ENCODE peak calls at places on chromosomes 11 and 22, in six cellular contexts. C is SK-N-SH, D is IMR-90, W is K562, X is GM12878, V is HepG2. M is an unnamed sample.

GRCh38 chr11:47220401-47220821 is 5.6 kb downstream of the DDB2 start:
- DNase-seq in D (peak; percentile 82), V (peak; percentile 25), X (no peak), W (no peak), C (no peak), M (no peak)

GRCh38 chr11:125976156-125976555 is 30.3 kb downstream of the VSIG10L2 start:
- DNase-seq in C (no peak), W (no peak), X (no peak), D (no peak), V (no peak), M (no peak)

GRCh38 chr11:103548838-103549237 is 439.6 kb downstream of the DYNC2H1 start:
- DNase-seq in V (no peak), D (no peak), X (no peak), C (no peak), W (no peak), M (no peak)

GRCh38 chr22:44493206-44493605 is 4.8 kb downstream of the RTL6 start:
- DNase-seq in V (no peak), W (no peak), D (no peak), C (no peak), X (no peak), M (no peak)

GRCh38 chr11:22732588-22732987 is 66.2 kb downstream of the GAS2 start:
- DNase-seq in X (no peak), C (no peak), V (no peak), W (no peak), D (no peak), M (no peak)

GRCh38 chr11:100557830-100558611 is 129.1 kb upstream of the ARHGAP42 start:
- DNase-seq in V (no peak), W (no peak), D (peak; percentile 63), C (no peak), X (no peak), M (no peak)

GRCh38 chr11:57637626-57638004 is 12.1 kb downstream of the YPEL4 start:
- DNase-seq in X (no peak), W (no peak), V (no peak), D (no peak), C (peak; percentile 62), M (no peak)

GRCh38 chr11:5577101-5577500 is 3.6 kb upstream of the OR52B6 start:
- DNase-seq in X (no peak), W (no peak), D (no peak), C (no peak), V (no peak), M (no peak)

GRCh38 chr11:76803811-76804600 is 20.9 kb downstream of the TSKU start:
- DNase-seq in D (peak; percentile 46), C (no peak), V (no peak), X (no peak), W (no peak), M (peak; percentile 5)

GRCh38 chr11:34251640-34251980 is 106.2 kb downstream of the ABTB2 start:
- DNase-seq in X (no peak), W (no peak), V (no peak), C (no peak), D (peak; percentile 42), M (no peak)

GRCh38 chr11:8512547-8512946 is 81.5 kb downstream of the STK33 start:
- DNase-seq in C (no peak), V (no peak), W (no peak), D (no peak), X (no peak), M (peak; percentile 10)

GRCh38 chr22:37427128-37427710 is at the start of gene ELFN2:
- DNase-seq in X (no peak), C (peak; percentile 81), V (no peak), D (peak; percentile 10), W (no peak), M (no peak)

GRCh38 chr22:47298017-47298820 is 535.8 kb downstream of the TBC1D22A start:
- DNase-seq in W (no peak), C (peak; percentile 5), D (no peak), X (no peak), V (no peak), M (no peak)

GRCh38 chr11:43486141-43486540 is 127.4 kb downstream of the TTC17 start:
- DNase-seq in D (peak; percentile 43), V (no peak), C (no peak), W (no peak), X (no peak), M (no peak)

GRCh38 chr11:35163707-35164496 is 24.9 kb downstream of the CD44 start:
- DNase-seq in W (no peak), C (no peak), X (no peak), D (peak; percentile 31), V (no peak), M (no peak)

GRCh38 chr11:57668467-57668890 is 565 bp downstream of the ZDHHC5 start:
- DNase-seq in C (no peak), X (no peak), W (peak; percentile 46), D (no peak), V (no peak), M (no peak)

GRCh38 chr22:17199131-17199731 is 20.0 kb downstream of the ADA2 start:
- DNase-seq in W (no peak), V (no peak), C (peak; percentile 77), X (no peak), D (peak; percentile 16), M (no peak)

GRCh38 chr11:64246874-64247728 is at the start of gene PPP1R14B:
- DNase-seq in V (peak; percentile 80), X (no peak), D (peak; percentile 80), W (peak; percentile 90), C (peak; percentile 95), M (peak; percentile 84)

GRCh38 chr11:64758330-64759079 is 1.3 kb downstream of the PYGM start:
- DNase-seq in W (peak; percentile 8), D (no peak), C (peak; percentile 30), X (no peak), V (no peak), M (no peak)

GRCh38 chr11:129230006-129230405 is 37.9 kb upstream of the ARHGAP32 start:
- DNase-seq in W (no peak), C (no peak), D (peak; percentile 12), X (no peak), V (no peak), M (no peak)

GRCh38 chr22:38205261-38206128 is 3.7 kb downstream of the MAFF start:
- DNase-seq in W (no peak), X (no peak), V (no peak), D (peak; percentile 79), C (no peak), M (no peak)

GRCh38 chr11:126061707-126062678 is 673 bp downstream of the CDON start:
- DNase-seq in C (peak; percentile 56), D (peak; percentile 5), V (peak; percentile 66), X (no peak), W (no peak), M (peak; percentile 74)

GRCh38 chr11:58575377-58576020 is at the start of gene LPXN:
- DNase-seq in X (no peak), V (no peak), D (peak; percentile 63), W (no peak), C (no peak), M (no peak)

GRCh38 chr11:127733552-127733951 is 733.0 kb upstream of the KIRREL3 start:
- DNase-seq in D (no peak), C (peak; percentile 34), V (no peak), W (no peak), X (no peak), M (no peak)

GRCh38 chr22:19978748-19979147 is 37.1 kb upstream of the TXNRD2 start:
- DNase-seq in V (no peak), D (no peak), X (no peak), W (no peak), C (no peak), M (no peak)

GRCh38 chr11:106466441-106467190 is 389.2 kb downstream of the AASDHPPT start:
- DNase-seq in C (no peak), V (peak; percentile 36), D (peak; percentile 94), W (no peak), X (no peak), M (no peak)

GRCh38 chr11:124841765-124842700 is 23.2 kb upstream of the ROBO3 start:
- DNase-seq in C (no peak), V (no peak), D (no peak), X (no peak), W (no peak), M (no peak)

GRCh38 chr11:63892233-63892632 is 24.7 kb downstream of the RCOR2 start:
- DNase-seq in W (no peak), X (no peak), V (no peak), C (no peak), D (peak; percentile 57), M (no peak)

GRCh38 chr11:1089738-1090599 is 15.3 kb downstream of the MUC2 start:
- DNase-seq in V (no peak), X (no peak), W (no peak), C (no peak), D (no peak), M (no peak)

GRCh38 chr11:67504023-67504949 is 877 bp downstream of the PITPNM1 start:
- DNase-seq in W (peak; percentile 75), X (no peak), V (no peak), D (no peak), C (peak; percentile 88), M (no peak)

GRCh38 chr11:74678591-74679512 is 52.4 kb downstream of the CHRDL2 start:
- DNase-seq in C (no peak), W (peak; percentile 37), X (no peak), V (no peak), D (peak; percentile 44), M (no peak)

GRCh38 chr11:74680035-74680671 is 51.1 kb downstream of the CHRDL2 start:
- DNase-seq in C (no peak), D (no peak), W (no peak), X (no peak), V (no peak), M (no peak)

GRCh38 chr11:74678041-74678440 is 53.2 kb downstream of the CHRDL2 start:
- DNase-seq in X (no peak), C (no peak), W (no peak), D (no peak), V (no peak), M (no peak)

GRCh38 chr11:74680703-74681531 is 50.3 kb downstream of the CHRDL2 start:
- DNase-seq in W (no peak), X (no peak), D (no peak), C (no peak), V (no peak), M (no peak)

DNA sequence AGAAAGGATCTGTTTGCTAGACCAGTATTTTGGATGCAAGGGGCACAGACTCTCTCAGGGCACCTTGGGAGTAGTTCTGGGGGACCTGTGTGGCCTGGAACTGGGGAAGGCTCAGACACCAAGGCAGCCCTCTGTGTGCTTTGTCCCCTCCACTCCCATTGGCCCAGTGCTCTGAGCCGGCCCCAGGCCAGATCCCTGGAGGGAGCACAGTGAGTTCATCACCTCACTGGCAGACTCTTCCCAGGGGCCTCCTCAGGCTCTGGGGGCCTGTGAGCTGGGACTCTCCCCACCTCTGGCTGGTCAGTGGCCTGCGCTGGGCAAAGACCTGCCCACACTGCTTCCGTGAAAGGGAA is 51.7 kb downstream of the CHRDL2 start:
- DNase-seq in D (no peak), W (no peak), X (no peak), C (no peak), V (no peak), M (no peak)
- TF ChIP-seq SMC3 in D (no peak), W (no peak), X (no peak), C (no peak), V (no peak), M (no peak)

GRCh38 chr22:49946612-49947295 is 13.8 kb upstream of the PIM3 start:
- DNase-seq in C (no peak), X (no peak), W (no peak), D (no peak), V (peak; percentile 75), M (no peak)
- TF ChIP-seq SMC3 in C (no peak), X (no peak), W (no peak), D (no peak), V (no peak), M (no peak)

GRCh38 chr11:60194511-60194910 is 11.6 kb upstream of the MS4A6A start:
- DNase-seq in V (no peak), C (no peak), D (no peak), X (no peak), W (no peak), M (no peak)
- TF ChIP-seq SMC3 in V (no peak), C (no peak), D (no peak), X (no peak), W (no peak), M (no peak)

GRCh38 chr11:134267966-134268365 is 8.2 kb upstream of the GLB1L3 start:
- DNase-seq in D (no peak), W (no peak), V (no peak), X (no peak), C (no peak), M (no peak)
- TF ChIP-seq SMC3 in D (no peak), W (no peak), V (no peak), X (no peak), C (no peak), M (no peak)

M was measured in A549.